ENCODE peak calls at places on chromosomes 11 and 22, in six cellular contexts. Y, R, Z, L, U and W are unnamed samples.

GRCh38 chr11:67253872-67254624 is 12.2 kb upstream of the GRK2 start:
- DNase-seq in Y (no peak), R (no peak), Z (no peak), L (no peak), U (no peak), W (no peak)

GRCh38 chr22:25366876-25367466 is 147.5 kb downstream of the CRYBB2 start:
- DNase-seq in Y (no peak), R (no peak), Z (no peak), L (no peak), U (no peak), W (no peak)

GRCh38 chr11:71489311-71490043 is 36.5 kb downstream of the NADSYN1 start:
- DNase-seq in Y (no peak), R (no peak), Z (no peak), L (no peak), U (peak; percentile 15), W (no peak)

GRCh38 chr11:58318532-58318931 is 40.3 kb downstream of the OR5B17 start:
- DNase-seq in Y (no peak), R (no peak), Z (no peak), L (no peak), U (no peak), W (peak; percentile 64)

GRCh38 chr11:67230406-67230805 is 35.9 kb upstream of the GRK2 start:
- DNase-seq in Y (no peak), R (no peak), Z (no peak), L (no peak), U (peak; percentile 54), W (no peak)

GRCh38 chr22:19874307-19875060 is 19.8 kb upstream of the GNB1L start:
- DNase-seq in Y (no peak), R (peak; percentile 88), Z (peak; percentile 31), L (peak; percentile 34), U (no peak), W (peak; percentile 33)

GRCh38 chr11:10348650-10349280 is 43.9 kb downstream of the ADM start:
- DNase-seq in Y (no peak), R (no peak), Z (no peak), L (no peak), U (peak; percentile 54), W (peak; percentile 89)

GRCh38 chr22:43168416-43169309 is 17.3 kb downstream of the TSPO start:
- DNase-seq in Y (no peak), R (no peak), Z (no peak), L (no peak), U (no peak), W (peak; percentile 76)

GRCh38 chr11:23201936-23202522 is 341.8 kb upstream of the CCDC179 start:
- DNase-seq in Y (no peak), R (no peak), Z (no peak), L (no peak), U (no peak), W (peak; percentile 4)

GRCh38 chr11:61173456-61173855 is 12.2 kb upstream of the VPS37C start:
- DNase-seq in Y (no peak), R (no peak), Z (no peak), L (no peak), U (peak; percentile 84), W (peak; percentile 63)

GRCh38 chr11:11263238-11264030 is 89.6 kb downstream of the CSNK2A3 start:
- DNase-seq in Y (no peak), R (no peak), Z (peak; percentile 46), L (peak; percentile 28), U (peak; percentile 15), W (peak; percentile 34)

DNA sequence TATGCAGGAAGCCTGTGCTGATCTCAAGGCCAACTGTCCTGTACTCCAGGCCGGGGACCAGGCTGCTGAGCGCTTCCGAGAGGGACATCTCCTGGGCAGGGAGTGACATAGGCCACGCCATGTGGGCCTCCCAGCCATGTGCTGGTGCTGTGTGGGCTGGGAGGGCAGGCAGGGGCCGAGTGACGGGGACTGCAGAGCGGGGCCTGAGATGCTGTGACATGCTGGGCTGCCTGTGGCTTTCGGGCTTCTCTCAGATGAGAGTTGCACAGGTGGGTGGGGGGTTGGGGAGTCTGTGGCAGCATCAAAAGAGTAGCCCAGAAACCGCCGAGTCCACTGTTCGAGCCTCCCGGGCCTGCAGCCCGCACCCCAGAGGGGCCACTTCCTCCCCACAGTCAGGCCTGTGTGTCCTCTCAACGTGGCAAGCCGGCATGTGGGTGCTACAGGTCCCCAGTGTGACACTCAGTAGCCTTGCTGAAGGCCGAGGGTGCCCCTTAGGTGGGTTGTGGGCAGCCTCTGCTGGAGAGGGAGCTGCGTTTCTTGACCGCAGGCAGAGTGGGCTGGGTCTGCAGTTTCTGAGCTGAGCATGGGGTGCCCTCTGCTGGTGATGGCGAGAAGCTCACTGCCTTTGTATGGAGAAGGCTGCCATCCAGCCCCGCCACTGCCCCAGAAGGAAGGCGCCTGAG is 101.2 kb downstream of the BCR start:
- DNase-seq in Y (peak; percentile 19), R (peak; percentile 89), Z (peak; percentile 93), L (peak; percentile 93), U (peak; percentile 76), W (peak; percentile 71)
- H2AFZ ChIP-seq in Y (no peak overlapping the region), R (no peak overlapping the region), Z (no peak overlapping the region), L (no peak overlapping the region), U (peak overlapping the region; percentile 81), W (no peak overlapping the region)

GRCh38 chr22:32969502-32969901 is 88.7 kb downstream of the SYN3 start:
- DNase-seq in Y (no peak), R (no peak), Z (no peak), L (no peak), U (no peak), W (no peak)

GRCh38 chr22:32967285-32968101 is 90.7 kb downstream of the SYN3 start:
- DNase-seq in Y (no peak), R (no peak), Z (no peak), L (no peak), U (no peak), W (no peak)

GRCh38 chr22:32964411-32965057 is 93.6 kb downstream of the SYN3 start:
- DNase-seq in Y (no peak), R (no peak), Z (no peak), L (no peak), U (no peak), W (no peak)
- TF ChIP-seq EZH2phosphoT487 in Y (no peak), R (no peak), Z (no peak), L (no peak), U (no peak), W (no peak)

DNA sequence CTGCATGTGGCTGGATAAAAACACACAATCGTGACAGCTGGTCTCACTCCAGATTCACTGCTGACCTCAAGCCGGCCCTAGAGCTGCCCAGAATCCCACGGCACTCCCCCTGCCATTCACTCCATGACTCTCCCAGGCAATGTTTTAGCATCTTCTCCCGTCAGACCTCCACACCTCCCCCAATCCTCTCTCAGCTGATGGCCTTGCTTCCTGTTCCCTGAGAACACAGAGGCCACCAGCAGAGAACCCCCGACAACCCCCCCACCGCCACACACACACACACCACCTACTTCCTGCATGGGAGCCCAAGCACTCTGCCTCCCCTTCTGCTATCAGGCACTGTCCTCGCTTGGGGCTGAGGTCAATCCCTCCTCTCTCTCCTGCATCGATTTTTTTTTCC is 9.3 kb downstream of the TNKS1BP1 start:
- DNase-seq in Y (no peak), R (no peak), Z (no peak), L (peak; percentile 50), U (no peak), W (no peak)
- H3K4me1 ChIP-seq in Y (peaks cover 19% of the 10 kb centered on the region), R (peaks cover 5% of the 10 kb centered on the region), Z (peaks cover 12% of the 10 kb centered on the region), L (peaks cover 30% of the 10 kb centered on the region), U (peaks cover 16% of the 10 kb centered on the region), W (peaks cover 39% of the 10 kb centered on the region)

GRCh38 chr11:117177534-117178209 is 871 bp upstream of the SIDT2 start:
- DNase-seq in Y (no peak), R (no peak), Z (no peak), L (no peak), U (peak; percentile 46), W (peak; percentile 25)
- H2AFZ ChIP-seq in Y (no peak overlapping the region), R (peak overlapping the region; percentile 35), Z (peak overlapping the region; percentile 78), L (peak overlapping the region; percentile 61), U (peak overlapping the region; percentile 84), W (peak overlapping the region; percentile 60)

DNA sequence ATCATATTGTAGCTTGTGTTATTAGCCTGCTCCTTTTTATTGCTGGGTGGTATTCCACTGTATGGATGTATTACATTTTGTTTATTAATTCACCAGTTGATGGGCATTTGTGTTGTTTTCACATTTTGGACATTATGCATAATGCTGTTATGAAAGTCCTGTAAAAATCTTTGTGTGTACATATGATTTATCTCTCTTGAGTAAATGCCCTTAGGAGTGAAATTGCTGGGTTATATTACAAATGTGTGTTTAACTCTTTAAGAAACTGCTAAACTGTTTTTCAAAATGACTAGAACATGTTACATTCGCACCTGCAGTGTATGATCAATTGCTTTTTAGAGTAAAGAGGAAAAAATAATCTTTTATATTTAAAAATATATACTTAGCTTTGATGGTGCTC is 54.4 kb upstream of the TP53I11 start:
- DNase-seq in Y (no peak), R (no peak), Z (no peak), L (no peak), U (no peak), W (no peak)
- TF ChIP-seq EZH2phosphoT487 in Y (no peak), R (no peak), Z (no peak), L (no peak), U (no peak), W (no peak)

GRCh38 chr22:44195189-44195871 is 14.6 kb downstream of the PARVG start:
- DNase-seq in Y (no peak), R (no peak), Z (no peak), L (no peak), U (no peak), W (no peak)
- H3K4me1 ChIP-seq in Y (peaks cover 16% of the 10 kb centered on the region), R (peaks cover 19% of the 10 kb centered on the region), Z (no peaks in the 10 kb centered on the region), L (no peaks in the 10 kb centered on the region), U (peaks cover 8% of the 10 kb centered on the region), W (no peaks in the 10 kb centered on the region)

GRCh38 chr11:129279326-129280026 is 87.4 kb upstream of the ARHGAP32 start:
- DNase-seq in Y (peak; percentile 37), R (peak; percentile 93), Z (peak; percentile 98), L (peak; percentile 89), U (peak; percentile 86), W (peak; percentile 92)
- H2AFZ ChIP-seq in Y (no peak overlapping the region), R (peak overlapping the region; percentile 94), Z (peak overlapping the region; percentile 77), L (peak overlapping the region; percentile 92), U (peak overlapping the region; percentile 86), W (peak overlapping the region; percentile 87)

GRCh38 chr11:126476256-126476970 is 120.9 kb downstream of the ST3GAL4 start:
- DNase-seq in Y (no peak), R (peak; percentile 45), Z (peak; percentile 67), L (no peak), U (no peak), W (no peak)
- TF ChIP-seq EZH2phosphoT487 in Y (no peak), R (no peak), Z (no peak), L (no peak), U (no peak), W (no peak)